ENCODE peak calls at places on chromosomes 3 and 15, in five cellular contexts. V is HCT116, W is neuronal stem cell, O is Panc1, A is psoas muscle. C is an unnamed sample.

GRCh38 chr3:119660474-119661150 is at the start of gene POPDC2:
- DNase-seq in V (no peak), A (no peak), O (no peak), W (no peak), C (no peak)

GRCh38 chr15:41503669-41504010 is 10.0 kb downstream of the ITPKA start:
- DNase-seq in V (no peak), A (no peak), O (no peak), W (no peak), C (no peak)

GRCh38 chr15:70539912-70540520 is 223.3 kb downstream of the UACA start:
- DNase-seq in W (no peak), O (no peak), V (no peak), A (no peak), C (no peak)

GRCh38 chr3:182509312-182509711 is 284.0 kb upstream of the ATP11B start:
- DNase-seq in A (no peak), V (no peak), W (no peak), O (no peak), C (no peak)

GRCh38 chr3:100602506-100603444 is 6.6 kb upstream of the ADGRG7 start:
- DNase-seq in A (no peak), V (peak; percentile 12), W (no peak), O (no peak), C (peak; percentile 75)

GRCh38 chr3:11522398-11522715 is 121.4 kb downstream of the VGLL4 start:
- DNase-seq in A (no peak), O (no peak), V (no peak), W (no peak), C (no peak)

GRCh38 chr3:13025090-13025489 is 48.1 kb downstream of the IQSEC1 start:
- DNase-seq in V (peak; percentile 4), W (no peak), O (peak; percentile 7), A (peak; percentile 68), C (no peak)

GRCh38 chr15:69014454-69014853 is at the start of gene NOX5:
- DNase-seq in O (no peak), W (no peak), A (no peak), V (no peak), C (no peak)

GRCh38 chr3:157127831-157128767 is 31.8 kb downstream of the CCNL1 start:
- DNase-seq in V (peak; percentile 75), W (no peak), O (no peak), A (peak; percentile 51), C (peak; percentile 67)

GRCh38 chr3:122322095-122323075 is 2.7 kb upstream of the CSTA start:
- DNase-seq in W (no peak), O (no peak), V (no peak), A (no peak), C (no peak)

GRCh38 chr3:57555316-57555715 is 758 bp upstream of the PDE12 start:
- DNase-seq in A (no peak), W (no peak), V (no peak), O (no peak), C (no peak)

GRCh38 chr3:46133285-46133684 is 74.8 kb downstream of the CCR1 start:
- DNase-seq in O (no peak), A (no peak), W (no peak), V (no peak), C (no peak)

GRCh38 chr3:46131884-46132478 is 76.1 kb downstream of the CCR1 start:
- DNase-seq in V (no peak), A (no peak), O (no peak), W (no peak), C (no peak)

GRCh38 chr3:46130631-46131310 is 77.3 kb downstream of the CCR1 start:
- DNase-seq in A (no peak), O (no peak), W (no peak), V (no peak), C (no peak)

GRCh38 chr3:46129588-46130272 is 78.4 kb downstream of the CCR1 start:
- DNase-seq in W (no peak), O (no peak), A (no peak), V (no peak), C (no peak)

DNA sequence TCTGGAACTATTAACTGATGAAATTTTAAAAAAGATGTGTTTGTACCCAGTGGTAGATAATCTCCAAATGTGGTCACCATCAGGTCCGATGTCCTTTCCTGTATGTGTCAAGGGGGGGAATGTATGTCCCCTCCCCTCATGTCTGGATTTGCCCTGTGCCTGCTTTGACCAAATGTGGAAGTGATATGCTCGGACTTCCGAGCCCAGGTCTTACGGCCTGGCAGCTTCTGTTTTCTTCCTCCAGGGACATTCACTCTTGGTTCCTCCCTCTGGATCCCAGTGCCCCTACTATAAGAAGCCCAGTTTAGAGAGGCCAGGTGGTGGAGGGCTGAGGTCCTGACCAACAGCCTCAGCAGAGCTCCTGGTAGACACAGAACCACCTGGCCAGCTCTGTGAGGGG is 75.5 kb downstream of the CCR1 start:
- DNase-seq in V (no peak), W (no peak), A (no peak), O (no peak), C (no peak)
- H3K4me1 ChIP-seq in V (no peaks in the 10 kb centered on the region), W (no peaks in the 10 kb centered on the region), A (no peaks in the 10 kb centered on the region), O (no peaks in the 10 kb centered on the region), C (peaks cover 7% of the 10 kb centered on the region)

GRCh38 chr3:41224120-41224806 is 25.0 kb downstream of the CTNNB1 start:
- DNase-seq in W (no peak), A (no peak), O (no peak), V (no peak), C (no peak)
- H3K4me3 ChIP-seq in W (no peak overlapping the region), A (no peak overlapping the region), O (no peak overlapping the region), V (no peak overlapping the region), C (no peak overlapping the region)

GRCh38 chr15:31350771-31351170 is 24.1 kb downstream of the KLF13 start:
- DNase-seq in A (no peak), W (no peak), O (no peak), V (no peak), C (no peak)
- H3K4me1 ChIP-seq in A (peaks cover 96% of the 10 kb centered on the region), W (peaks cover 19% of the 10 kb centered on the region), O (peaks cover 12% of the 10 kb centered on the region), V (peaks cover 25% of the 10 kb centered on the region), C (peaks cover 12% of the 10 kb centered on the region)

GRCh38 chr3:194486540-194487288 is at the start of gene ATP13A3:
- DNase-seq in A (peak; percentile 92), V (peak; percentile 61), O (no peak), W (peak; percentile 80), C (peak; percentile 88)

GRCh38 chr3:194485876-194486539 is 794 bp downstream of the ATP13A3 start:
- DNase-seq in W (no peak), A (peak; percentile 50), V (no peak), O (no peak), C (no peak)

GRCh38 chr3:194489736-194490612 is 3.2 kb upstream of the ATP13A3 start:
- DNase-seq in W (no peak), A (no peak), O (no peak), V (no peak), C (no peak)

GRCh38 chr3:194487289-194488006 is 646 bp upstream of the ATP13A3 start:
- DNase-seq in A (peak; percentile 53), V (no peak), W (no peak), O (no peak), C (peak; percentile 57)

DNA sequence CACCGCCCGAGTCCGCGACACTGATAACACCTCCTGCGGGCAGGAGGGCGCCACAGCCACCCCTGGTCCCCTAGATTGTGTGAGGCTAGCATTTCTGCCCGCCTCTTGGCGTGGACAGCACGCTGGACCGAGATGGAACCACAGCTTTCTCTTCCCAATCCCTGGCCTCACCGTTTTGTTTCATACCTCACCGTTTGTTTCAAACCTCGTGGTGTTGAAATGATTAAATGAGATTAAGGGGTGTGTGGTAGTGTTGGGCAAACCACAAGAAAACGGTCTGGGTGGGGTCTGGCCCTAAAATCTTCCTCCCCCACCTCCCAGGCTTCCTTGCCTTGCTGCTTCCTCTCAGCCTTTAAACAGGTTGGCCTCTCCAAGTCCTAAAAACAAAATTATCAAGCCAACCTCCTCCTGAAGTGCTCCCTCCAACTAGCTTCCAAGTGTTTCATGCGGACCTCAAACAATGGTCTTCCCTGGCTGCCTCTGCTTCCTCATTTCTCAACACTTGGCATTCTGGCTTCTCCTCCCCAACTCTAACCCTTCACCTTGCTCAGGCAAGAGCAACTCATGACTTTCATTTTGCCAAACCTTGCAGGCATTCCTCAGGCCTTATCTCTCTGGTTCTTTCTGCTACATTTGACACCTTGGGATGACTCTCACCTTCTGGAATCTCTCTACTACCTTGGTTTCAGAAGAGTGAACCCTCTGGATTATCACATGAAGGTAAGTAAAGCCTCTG is 1.4 kb upstream of the ATP13A3 start:
- DNase-seq in A (no peak), W (no peak), V (no peak), O (no peak), C (peak; percentile 37)
- H3K4me3 ChIP-seq in A (peak overlapping the region; percentile 74), W (no peak overlapping the region), V (no peak overlapping the region), O (peak overlapping the region; percentile 66), C (peak overlapping the region; percentile 70)

DNA sequence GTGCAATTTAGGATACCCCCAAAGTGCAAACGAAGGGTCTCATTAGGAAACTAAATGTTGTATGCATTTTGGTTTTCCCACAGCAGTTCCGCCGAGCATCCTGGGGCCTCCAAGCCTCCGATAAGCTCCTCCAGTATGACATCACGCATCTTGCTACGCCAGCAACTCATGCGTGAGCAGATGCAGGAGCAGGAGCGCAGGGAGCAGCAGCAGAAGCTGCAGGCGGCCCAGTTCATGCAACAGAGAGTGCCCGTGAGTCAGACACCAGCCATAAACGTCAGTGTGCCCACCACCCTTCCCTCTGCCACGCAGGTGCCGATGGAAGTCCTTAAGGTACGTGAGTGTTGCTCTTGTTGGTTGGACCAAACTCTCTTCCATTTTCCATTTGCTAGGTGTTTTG is 120.5 kb upstream of the SAMMSON start:
- DNase-seq in W (no peak), V (no peak), A (no peak), O (no peak), C (no peak)
- H3K4me1 ChIP-seq in W (peaks cover 9% of the 10 kb centered on the region), V (no peaks in the 10 kb centered on the region), A (peaks cover 25% of the 10 kb centered on the region), O (no peaks in the 10 kb centered on the region), C (no peaks in the 10 kb centered on the region)